ENCODE peak calls at places on chromosome 1, in eight cellular contexts. T, B, O, S, U, N, R and G are unnamed samples.

GRCh38 chr1:149849947-149850360 is 49.4 kb upstream of the BOLA1 start:
- DNase-seq in O (no peak), U (peak; percentile 30), S (no peak), T (peak; percentile 5), N (no peak), R (no peak), B (peak; percentile 24), G (no peak)

GRCh38 chr1:233163696-233164095 is 131.8 kb downstream of the PCNX2 start:
- DNase-seq in O (no peak), R (no peak), N (no peak), U (no peak), T (no peak), B (no peak), S (no peak), G (no peak)

GRCh38 chr1:181981821-181982220 is 79.7 kb downstream of the ZNF648 start:
- DNase-seq in B (no peak), O (no peak), R (no peak), T (no peak), N (no peak), U (no peak), S (no peak), G (no peak)

GRCh38 chr1:247113733-247114271 is 9.6 kb upstream of the ZNF669 start:
- DNase-seq in B (no peak), U (no peak), S (no peak), O (no peak), R (no peak), T (no peak), N (no peak), G (no peak)

GRCh38 chr1:12554521-12555305 is 63.3 kb downstream of the DHRS3 start:
- DNase-seq in O (no peak), R (no peak), T (no peak), U (no peak), B (no peak), S (peak; percentile 24), N (no peak), G (no peak)

GRCh38 chr1:168136709-168137514 is at the start of gene GPR161:
- DNase-seq in N (peak; percentile 71), T (peak; percentile 31), O (no peak), B (peak; percentile 92), U (peak; percentile 21), S (peak; percentile 60), R (peak; percentile 64), G (peak; percentile 62)

GRCh38 chr1:12436817-12437599 is 181.0 kb downstream of the DHRS3 start:
- DNase-seq in N (no peak), R (no peak), B (no peak), T (no peak), O (no peak), S (no peak), U (no peak), G (no peak)

GRCh38 chr1:24173638-24174325 is 13.3 kb downstream of the IFNLR1 start:
- DNase-seq in O (no peak), T (no peak), B (no peak), R (no peak), N (no peak), U (no peak), S (no peak), G (no peak)

GRCh38 chr1:107599220-107599619 is 365.8 kb downstream of the VAV3 start:
- DNase-seq in B (no peak), U (no peak), O (no peak), N (no peak), S (no peak), T (no peak), R (no peak), G (no peak)

GRCh38 chr1:156691665-156692408 is 13.5 kb downstream of the CRABP2 start:
- DNase-seq in R (no peak), N (no peak), S (no peak), O (no peak), B (peak; percentile 70), U (no peak), T (no peak), G (peak; percentile 49)

GRCh38 chr1:156692409-156692957 is 12.9 kb downstream of the CRABP2 start:
- DNase-seq in T (no peak), N (no peak), O (no peak), B (no peak), R (no peak), S (no peak), U (no peak), G (no peak)

GRCh38 chr1:156689960-156690672 is 12.9 kb upstream of the NES start:
- DNase-seq in B (peak; percentile 54), R (no peak), U (no peak), N (no peak), O (no peak), T (no peak), S (no peak), G (peak; percentile 28)

GRCh38 chr1:156690673-156691032 is 13.4 kb upstream of the NES start:
- DNase-seq in S (no peak), O (no peak), U (no peak), R (no peak), B (no peak), T (no peak), N (no peak), G (no peak)

DNA sequence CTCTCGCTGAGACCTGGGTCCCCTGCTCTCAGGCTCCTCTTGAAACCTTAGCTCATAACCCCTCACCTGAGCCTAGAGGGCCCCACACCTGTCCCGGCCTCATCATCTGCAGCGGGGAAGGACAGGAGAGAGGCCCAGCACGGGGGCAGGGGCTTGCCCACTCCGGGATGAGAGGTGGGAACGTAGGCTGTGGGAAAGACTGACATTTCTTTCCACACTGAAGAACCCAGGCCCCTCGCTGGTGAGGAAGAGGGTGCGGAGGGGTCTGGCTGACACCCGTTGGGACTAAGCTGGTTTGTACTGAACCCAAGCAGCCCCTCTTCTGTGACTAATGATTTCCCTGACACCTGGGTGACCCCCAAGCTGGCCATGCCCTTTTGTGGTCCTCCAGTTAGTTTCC is 14.0 kb upstream of the NES start:
- DNase-seq in R (no peak), B (no peak), S (no peak), O (no peak), U (no peak), N (no peak), T (no peak), G (no peak)
- H3K4me1 ChIP-seq in R (peaks cover 10% of the 10 kb centered on the region), B (peaks cover 53% of the 10 kb centered on the region), S (peaks cover 23% of the 10 kb centered on the region), O (peaks cover 70% of the 10 kb centered on the region), U (peaks cover 14% of the 10 kb centered on the region), N (no peaks in the 10 kb centered on the region), T (no peaks in the 10 kb centered on the region), G (peaks cover 35% of the 10 kb centered on the region)

GRCh38 chr1:41433501-41433900 is 51.0 kb downstream of the EDN2 start:
- DNase-seq in S (peak; percentile 23), U (no peak), B (no peak), T (no peak), R (no peak), O (no peak), N (no peak), G (no peak)
- H3K4me3 ChIP-seq in S (no peak overlapping the region), U (no peak overlapping the region), B (no peak overlapping the region), T (no peak overlapping the region), R (no peak overlapping the region), O (no peak overlapping the region), N (no peak overlapping the region), G (peak overlapping the region; percentile 1)

GRCh38 chr1:160797861-160798273 is 1.9 kb downstream of the LY9 start:
- DNase-seq in B (no peak), U (peak; percentile 83), N (no peak), T (no peak), O (no peak), R (no peak), S (no peak), G (no peak)

GRCh38 chr1:160798439-160798838 is 2.5 kb downstream of the LY9 start:
- DNase-seq in O (no peak), T (no peak), B (no peak), S (no peak), U (no peak), N (no peak), R (no peak), G (no peak)

GRCh38 chr1:160800142-160800541 is 4.2 kb downstream of the LY9 start:
- DNase-seq in O (no peak), B (no peak), U (no peak), S (no peak), N (no peak), T (no peak), R (no peak), G (no peak)

GRCh38 chr1:160800645-160801408 is 4.9 kb downstream of the LY9 start:
- DNase-seq in U (peak; percentile 59), B (no peak), T (no peak), O (no peak), S (no peak), R (no peak), N (no peak), G (no peak)

DNA sequence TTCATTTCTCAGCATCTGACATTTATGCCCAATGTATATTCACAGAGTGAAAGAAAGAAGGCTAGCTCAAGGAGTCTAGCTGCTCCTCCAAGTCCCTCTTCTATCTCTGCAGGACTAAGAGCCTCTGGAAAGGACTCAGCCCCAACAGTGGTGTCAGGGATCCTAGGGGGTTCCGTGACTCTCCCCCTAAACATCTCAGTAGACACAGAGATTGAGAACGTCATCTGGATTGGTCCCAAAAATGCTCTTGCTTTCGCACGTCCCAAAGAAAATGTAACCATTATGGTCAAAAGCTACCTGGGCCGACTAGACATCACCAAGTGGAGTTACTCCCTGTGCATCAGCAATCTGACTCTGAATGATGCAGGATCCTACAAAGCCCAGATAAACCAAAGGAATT is 3.7 kb downstream of the LY9 start:
- DNase-seq in U (no peak), O (no peak), B (no peak), T (no peak), S (no peak), R (no peak), N (no peak), G (no peak)
- H3K4me1 ChIP-seq in U (peaks cover 43% of the 10 kb centered on the region), O (no peaks in the 10 kb centered on the region), B (no peaks in the 10 kb centered on the region), T (no peaks in the 10 kb centered on the region), S (no peaks in the 10 kb centered on the region), R (peaks cover 9% of the 10 kb centered on the region), N (no peaks in the 10 kb centered on the region), G (no peaks in the 10 kb centered on the region)

DNA sequence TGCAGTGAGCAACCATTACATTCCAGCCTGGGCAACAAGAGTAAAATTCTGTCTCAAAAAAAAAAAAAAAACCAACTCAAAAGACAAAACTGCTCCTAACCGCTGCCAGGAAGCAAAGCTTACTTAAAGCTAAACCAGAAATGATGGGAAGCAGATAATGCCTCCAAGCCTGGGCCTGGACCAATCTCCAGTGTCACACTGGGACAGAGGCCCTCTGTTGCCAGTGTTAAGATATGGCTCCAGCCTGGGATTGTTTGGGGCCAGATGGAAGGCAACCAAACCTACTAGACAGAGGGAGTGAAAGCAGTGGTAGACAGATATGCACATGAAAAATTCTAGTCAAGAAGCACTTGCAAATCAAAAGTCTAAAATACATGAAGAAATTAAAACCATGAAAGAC is 36.9 kb downstream of the NSL1 start:
- DNase-seq in T (no peak), R (no peak), S (no peak), B (no peak), N (no peak), U (no peak), O (no peak), G (peak; percentile 28)
- H3K4me3 ChIP-seq in T (no peak overlapping the region), R (no peak overlapping the region), S (no peak overlapping the region), B (no peak overlapping the region), N (no peak overlapping the region), U (peak overlapping the region; percentile 23), O (no peak overlapping the region), G (no peak overlapping the region)

DNA sequence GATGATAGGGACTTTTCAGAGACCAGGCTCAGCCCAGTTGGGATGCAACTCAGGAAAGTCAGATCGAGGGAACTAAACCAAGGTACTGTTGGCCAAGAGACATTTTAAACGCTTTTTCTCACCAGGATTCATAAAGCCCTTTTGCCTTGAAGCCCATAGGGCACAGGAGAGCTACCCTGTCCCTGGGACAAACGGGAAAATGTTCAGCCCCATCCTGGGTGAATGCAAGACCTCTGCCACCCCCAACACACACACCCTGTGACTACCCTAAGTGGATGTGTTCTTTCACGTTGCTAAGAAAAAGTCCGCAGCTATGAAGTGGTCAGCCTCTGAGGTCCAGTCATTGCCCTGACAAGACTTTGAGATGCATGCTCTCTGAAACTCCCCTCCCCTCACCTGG is 58.4 kb downstream of the ITPKB start:
- DNase-seq in N (no peak), R (no peak), B (peak; percentile 22), S (no peak), T (no peak), U (no peak), O (no peak), G (no peak)
- H3K4me1 ChIP-seq in N (peaks cover 8% of the 10 kb centered on the region), R (peaks cover 95% of the 10 kb centered on the region), B (peaks cover 42% of the 10 kb centered on the region), S (peaks cover 78% of the 10 kb centered on the region), T (peaks cover 6% of the 10 kb centered on the region), U (peaks cover 98% of the 10 kb centered on the region), O (peaks cover 97% of the 10 kb centered on the region), G (peaks cover 57% of the 10 kb centered on the region)